ENCODE peak calls at places on chromosomes 1 and 21, in six cellular contexts. One of them, this sample, is unnamed.

GRCh38 chr1:206112600-206113301 is 4.4 kb downstream of the AVPR1B start:
- DNase-seq in fibroblast of lung: no peak
- DNase-seq in osteoblast: peak
- DNase-seq in cardiac muscle cell: no peak
- DNase-seq in lung: peak
- DNase-seq in body of pancreas: peak
- DNase-seq in this sample: peak

GRCh38 chr1:93129507-93130099 is 50.5 kb downstream of the MTF2 start:
- DNase-seq in fibroblast of lung: no peak
- DNase-seq in osteoblast: no peak
- DNase-seq in cardiac muscle cell: no peak
- DNase-seq in lung: no peak
- DNase-seq in body of pancreas: no peak
- DNase-seq in this sample: no peak

GRCh38 chr21:39125752-39126485 is 57.3 kb downstream of the PSMG1 start:
- DNase-seq in fibroblast of lung: peak
- DNase-seq in osteoblast: no peak
- DNase-seq in cardiac muscle cell: peak
- DNase-seq in lung: peak
- DNase-seq in body of pancreas: peak
- DNase-seq in this sample: peak

GRCh38 chr1:26391450-26391849 is 18.9 kb upstream of the ZNF683 start:
- DNase-seq in fibroblast of lung: peak
- DNase-seq in osteoblast: peak
- DNase-seq in cardiac muscle cell: peak
- DNase-seq in lung: no peak
- DNase-seq in body of pancreas: no peak
- DNase-seq in this sample: no peak

GRCh38 chr1:33007190-33008050 is 29.3 kb downstream of the AK2 start:
- DNase-seq in fibroblast of lung: peak
- DNase-seq in osteoblast: peak
- DNase-seq in cardiac muscle cell: peak
- DNase-seq in lung: peak
- DNase-seq in body of pancreas: no peak
- DNase-seq in this sample: no peak

GRCh38 chr1:27872802-27873665 is 690 bp downstream of the THEMIS2 start:
- DNase-seq in fibroblast of lung: peak
- DNase-seq in osteoblast: peak
- DNase-seq in cardiac muscle cell: peak
- DNase-seq in lung: no peak
- DNase-seq in body of pancreas: no peak
- DNase-seq in this sample: no peak

GRCh38 chr1:85850238-85850637 is 142.0 kb upstream of the ZNHIT6 start:
- DNase-seq in fibroblast of lung: peak
- DNase-seq in osteoblast: peak
- DNase-seq in cardiac muscle cell: peak
- DNase-seq in lung: no peak
- DNase-seq in body of pancreas: no peak
- DNase-seq in this sample: no peak

GRCh38 chr1:89274431-89274857 is 1.8 kb upstream of the GBP5 start:
- DNase-seq in fibroblast of lung: peak
- DNase-seq in osteoblast: no peak
- DNase-seq in cardiac muscle cell: peak
- DNase-seq in lung: no peak
- DNase-seq in body of pancreas: no peak
- DNase-seq in this sample: no peak

GRCh38 chr1:229843627-229844238 is 217.7 kb downstream of the URB2 start:
- DNase-seq in fibroblast of lung: peak
- DNase-seq in osteoblast: peak
- DNase-seq in cardiac muscle cell: peak
- DNase-seq in lung: no peak
- DNase-seq in body of pancreas: peak
- DNase-seq in this sample: peak

GRCh38 chr1:230917284-230918135 is 49.2 kb upstream of the C1orf198 start:
- DNase-seq in fibroblast of lung: peak
- DNase-seq in osteoblast: no peak
- DNase-seq in cardiac muscle cell: peak
- DNase-seq in lung: peak
- DNase-seq in body of pancreas: peak
- DNase-seq in this sample: peak

GRCh38 chr1:18282851-18283600 is 175.4 kb downstream of the IGSF21 start:
- DNase-seq in fibroblast of lung: no peak
- DNase-seq in osteoblast: peak
- DNase-seq in cardiac muscle cell: no peak
- DNase-seq in lung: no peak
- DNase-seq in body of pancreas: no peak
- DNase-seq in this sample: no peak

GRCh38 chr1:22262583-22262982 is 119.7 kb upstream of the WNT4 start:
- DNase-seq in fibroblast of lung: no peak
- DNase-seq in osteoblast: no peak
- DNase-seq in cardiac muscle cell: no peak
- DNase-seq in lung: no peak
- DNase-seq in body of pancreas: no peak
- DNase-seq in this sample: peak

GRCh38 chr1:211588711-211589110 is 9.8 kb upstream of the SLC30A1 start:
- DNase-seq in fibroblast of lung: no peak
- DNase-seq in osteoblast: no peak
- DNase-seq in cardiac muscle cell: no peak
- DNase-seq in lung: no peak
- DNase-seq in body of pancreas: no peak
- DNase-seq in this sample: no peak

GRCh38 chr1:26190373-26190987 is at the start of gene CATSPER4:
- DNase-seq in fibroblast of lung: no peak
- DNase-seq in osteoblast: peak
- DNase-seq in cardiac muscle cell: peak
- DNase-seq in lung: no peak
- DNase-seq in body of pancreas: no peak
- DNase-seq in this sample: no peak

GRCh38 chr1:235079443-235079967 is 49.1 kb downstream of the TOMM20 start:
- DNase-seq in fibroblast of lung: no peak
- DNase-seq in osteoblast: peak
- DNase-seq in cardiac muscle cell: no peak
- DNase-seq in lung: peak
- DNase-seq in body of pancreas: peak
- DNase-seq in this sample: peak

GRCh38 chr1:62335656-62336055 is 16.4 kb upstream of the KANK4 start:
- DNase-seq in fibroblast of lung: no peak
- DNase-seq in osteoblast: no peak
- DNase-seq in cardiac muscle cell: no peak
- DNase-seq in lung: no peak
- DNase-seq in body of pancreas: no peak
- DNase-seq in this sample: no peak

GRCh38 chr1:8418301-8418700 is 100.4 kb downstream of the SLC45A1 start:
- DNase-seq in fibroblast of lung: no peak
- DNase-seq in osteoblast: no peak
- DNase-seq in cardiac muscle cell: no peak
- DNase-seq in lung: no peak
- DNase-seq in body of pancreas: no peak
- DNase-seq in this sample: no peak

GRCh38 chr1:22780696-22781095 is 70.1 kb downstream of the EPHB2 start:
- DNase-seq in fibroblast of lung: no peak
- DNase-seq in osteoblast: no peak
- DNase-seq in cardiac muscle cell: no peak
- DNase-seq in lung: no peak
- DNase-seq in body of pancreas: no peak
- DNase-seq in this sample: peak

GRCh38 chr1:93142161-93142560 is 38.1 kb downstream of the TMED5 start:
- DNase-seq in fibroblast of lung: no peak
- DNase-seq in osteoblast: no peak
- DNase-seq in cardiac muscle cell: no peak
- DNase-seq in lung: no peak
- DNase-seq in body of pancreas: no peak
- DNase-seq in this sample: no peak

DNA sequence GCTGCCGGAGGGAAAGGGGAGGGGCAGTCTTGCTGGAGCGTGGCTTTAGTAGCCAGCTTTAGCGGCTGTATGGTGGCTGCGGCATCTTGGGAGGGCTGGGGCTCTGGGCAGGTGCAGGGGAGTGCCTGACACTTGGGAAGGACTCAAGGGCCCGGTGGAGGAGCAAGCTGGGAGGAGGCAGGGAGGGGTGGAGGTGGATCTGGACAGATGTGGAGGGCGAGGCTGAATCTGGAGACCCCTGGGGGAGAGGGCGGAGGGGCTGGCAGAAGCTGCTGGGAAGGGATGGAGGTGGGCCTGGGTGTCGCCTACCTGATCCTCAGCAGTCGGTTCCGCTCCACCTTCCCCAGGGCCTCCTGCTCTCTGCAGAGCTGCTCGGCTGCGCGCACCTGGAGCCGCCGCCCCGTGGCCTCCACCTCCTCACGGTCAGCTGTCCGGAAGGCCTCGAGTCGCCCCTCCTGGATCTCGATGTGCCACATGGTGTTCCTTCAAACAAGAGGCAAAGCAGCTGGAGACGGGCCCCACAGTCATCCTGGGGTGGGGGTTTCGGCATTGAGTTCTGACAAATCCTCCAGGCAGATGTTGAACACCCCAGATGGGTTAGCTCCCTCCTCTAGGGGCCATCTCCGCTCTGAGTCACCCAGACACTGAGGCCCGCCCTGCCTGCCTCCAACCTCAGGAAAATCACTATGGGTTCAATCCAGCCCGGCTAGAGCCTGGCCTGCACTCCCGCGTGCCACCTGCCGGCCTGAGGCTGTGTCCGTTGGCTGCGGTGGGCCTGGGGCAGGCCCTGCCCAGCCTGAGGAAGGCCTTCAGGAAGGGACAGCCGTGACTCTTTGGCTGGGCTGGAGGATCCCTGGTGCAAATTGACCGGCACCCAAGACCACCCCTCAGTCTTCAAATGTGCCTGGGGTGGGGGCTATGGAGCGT is 29.6 kb downstream of the CFAP74 start:
- DNase-seq in fibroblast of lung: no peak
- DNase-seq in osteoblast: no peak
- DNase-seq in cardiac muscle cell: no peak
- DNase-seq in lung: no peak
- DNase-seq in body of pancreas: no peak
- DNase-seq in this sample: no peak
- H3K27ac ChIP-seq in fibroblast of lung: no peak
- H3K27ac ChIP-seq in osteoblast: no peak
- H3K27ac ChIP-seq in cardiac muscle cell: no peak
- H3K27ac ChIP-seq in lung: no peak
- H3K27ac ChIP-seq in body of pancreas: no peak
- H3K27ac ChIP-seq in this sample: no peak

GRCh38 chr1:155003766-155004351 is 1.3 kb downstream of the ZBTB7B start:
- DNase-seq in fibroblast of lung: peak
- DNase-seq in osteoblast: peak
- DNase-seq in cardiac muscle cell: peak
- DNase-seq in lung: peak
- DNase-seq in body of pancreas: peak
- DNase-seq in this sample: peak
- TF ChIP-seq CTCF in fibroblast of lung: no peak
- TF ChIP-seq CTCF in osteoblast: no peak
- TF ChIP-seq CTCF in cardiac muscle cell: no peak
- TF ChIP-seq CTCF in lung: no peak
- TF ChIP-seq CTCF in body of pancreas: no peak
- TF ChIP-seq CTCF in this sample: no peak

DNA sequence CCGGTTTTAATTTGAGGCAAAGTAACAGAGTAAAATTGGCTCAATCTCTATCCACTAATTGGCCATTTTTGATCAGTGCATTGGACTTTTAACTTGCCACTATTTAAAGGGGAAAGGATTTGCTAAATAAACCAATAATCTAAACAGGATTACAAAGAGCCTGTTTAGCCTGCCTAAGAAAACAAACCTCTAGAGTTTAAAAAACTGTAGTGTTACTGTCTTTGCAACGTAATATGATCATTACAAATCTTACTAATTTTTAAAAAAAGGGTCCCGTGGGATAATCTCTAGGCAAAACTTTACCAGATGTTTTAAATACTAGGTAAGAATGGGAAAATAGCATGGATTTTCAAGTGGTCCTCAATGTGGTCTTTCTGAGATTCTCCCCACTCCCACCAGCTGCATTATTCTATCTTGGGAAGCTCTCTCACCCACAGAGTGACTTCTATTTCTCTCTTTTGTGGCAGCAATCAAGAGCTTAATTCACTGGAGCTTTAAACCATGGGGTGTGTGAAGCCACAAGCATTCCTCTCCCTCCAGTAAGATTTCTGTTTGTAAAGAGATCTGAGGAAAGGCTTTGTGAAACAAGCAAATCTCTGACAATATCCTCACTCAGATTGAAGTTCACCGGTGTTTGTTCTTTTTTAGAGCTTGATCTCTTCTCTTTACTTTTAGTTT is 132.4 kb downstream of the TLR5 start:
- DNase-seq in fibroblast of lung: peak
- DNase-seq in osteoblast: peak
- DNase-seq in cardiac muscle cell: peak
- DNase-seq in lung: no peak
- DNase-seq in body of pancreas: no peak
- DNase-seq in this sample: no peak
- H3K4me3 ChIP-seq in fibroblast of lung: no peak
- H3K4me3 ChIP-seq in osteoblast: peak
- H3K4me3 ChIP-seq in cardiac muscle cell: no peak
- H3K4me3 ChIP-seq in lung: no peak
- H3K4me3 ChIP-seq in body of pancreas: no peak
- H3K4me3 ChIP-seq in this sample: no peak

DNA sequence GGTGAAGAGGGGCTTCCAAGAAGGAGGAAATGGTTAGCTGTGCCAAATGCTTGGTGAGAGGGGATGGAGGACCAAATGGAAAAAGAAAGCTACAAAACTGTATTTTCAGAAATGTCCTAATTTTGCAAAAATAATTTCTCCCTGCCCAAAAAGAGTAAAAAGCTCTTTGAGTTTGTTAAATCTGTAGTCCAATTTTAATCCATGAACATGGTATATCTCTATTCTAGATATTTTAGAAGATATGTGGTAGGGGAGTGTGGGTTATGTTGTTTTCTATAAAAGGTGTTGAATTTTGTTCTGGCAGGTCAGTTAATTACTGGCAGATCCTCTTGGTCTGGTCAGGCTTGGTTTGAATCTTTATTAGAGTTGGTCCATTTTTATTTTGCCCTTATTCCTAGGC is 474.1 kb upstream of the VAMP3 start:
- DNase-seq in fibroblast of lung: no peak
- DNase-seq in osteoblast: no peak
- DNase-seq in cardiac muscle cell: no peak
- DNase-seq in lung: peak
- DNase-seq in body of pancreas: no peak
- DNase-seq in this sample: no peak
- H3K27ac ChIP-seq in fibroblast of lung: no peak
- H3K27ac ChIP-seq in osteoblast: no peak
- H3K27ac ChIP-seq in cardiac muscle cell: no peak
- H3K27ac ChIP-seq in lung: no peak
- H3K27ac ChIP-seq in body of pancreas: no peak
- H3K27ac ChIP-seq in this sample: no peak

DNA sequence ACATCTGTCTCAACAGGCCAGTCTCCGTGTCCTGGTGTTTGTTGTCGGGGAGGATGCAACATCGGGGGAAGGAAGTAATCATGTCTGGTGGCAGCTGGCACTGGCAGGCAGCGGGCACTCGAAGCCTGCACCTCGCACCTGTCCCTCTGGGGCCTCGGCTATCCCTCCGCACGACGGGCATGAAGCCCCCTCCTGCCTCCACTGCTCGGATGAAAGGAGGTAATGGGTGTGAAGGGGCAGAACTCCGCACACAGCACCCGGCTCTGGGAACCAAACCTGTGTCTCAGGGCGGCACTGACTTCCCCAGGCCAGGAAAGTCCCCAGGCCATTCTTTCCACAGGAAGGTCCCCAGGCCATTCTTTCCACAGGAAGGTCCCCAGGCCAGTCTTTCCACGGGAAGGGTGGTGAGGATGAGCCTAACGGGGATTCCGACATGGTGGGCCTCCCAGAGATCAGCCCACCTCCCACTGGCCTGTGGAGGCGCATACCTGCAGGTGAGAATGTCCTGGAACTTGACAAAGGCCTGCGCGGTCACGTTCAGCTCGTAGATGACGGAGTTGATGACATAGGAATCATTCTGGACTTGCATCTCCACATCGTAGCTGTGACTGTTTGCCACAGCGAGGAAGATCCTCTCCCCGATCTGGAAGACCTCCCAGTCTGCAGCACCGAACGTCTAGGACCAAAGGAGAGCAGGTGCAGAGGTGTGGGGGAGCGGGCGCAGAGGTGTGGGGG is 31.1 kb downstream of the KRTAP10-1 start:
- DNase-seq in fibroblast of lung: no peak
- DNase-seq in osteoblast: no peak
- DNase-seq in cardiac muscle cell: no peak
- DNase-seq in lung: no peak
- DNase-seq in body of pancreas: no peak
- DNase-seq in this sample: no peak
- TF ChIP-seq CTCF in fibroblast of lung: no peak
- TF ChIP-seq CTCF in osteoblast: no peak
- TF ChIP-seq CTCF in cardiac muscle cell: no peak
- TF ChIP-seq CTCF in lung: no peak
- TF ChIP-seq CTCF in body of pancreas: no peak
- TF ChIP-seq CTCF in this sample: no peak